ENCODE peak calls at places on chromosomes 6 and 20, in five cellular contexts. I is breast epithelium; E is CD8-positive, alpha-beta T cell; N is neural crest cell; V is prostate gland. S is an unnamed sample.

GRCh38 chr6:56860466-56860865 is 94.4 kb upstream of the BEND6 start:
- DNase-seq in I (no peak), E (no peak), N (no peak), V (no peak), S (no peak)

GRCh38 chr20:25054133-25054820 is 3.7 kb downstream of the ACSS1 start:
- DNase-seq in I (no peak), E (no peak), N (no peak), V (no peak), S (no peak)

GRCh38 chr6:7538484-7538883 is 3.0 kb upstream of the DSP start:
- DNase-seq in I (no peak), E (no peak), N (no peak), V (no peak), S (no peak)

GRCh38 chr6:108671175-108671574 is 110.5 kb downstream of the FOXO3 start:
- DNase-seq in I (no peak), E (no peak), N (no peak), V (no peak), S (no peak)

GRCh38 chr6:75201901-75202672 is 3.8 kb downstream of the COL12A1 start:
- DNase-seq in I (no peak), E (no peak), N (peak), V (no peak), S (peak)

GRCh38 chr20:5297280-5298004 is 19.3 kb downstream of the PROKR2 start:
- DNase-seq in I (no peak), E (no peak), N (no peak), V (no peak), S (no peak)

GRCh38 chr6:116157391-116157790 is 31.5 kb upstream of the COL10A1 start:
- DNase-seq in I (no peak), E (no peak), N (no peak), V (no peak), S (no peak)

GRCh38 chr6:151702851-151703629 is 104.4 kb upstream of the ESR1 start:
- DNase-seq in I (no peak), E (no peak), N (no peak), V (no peak), S (no peak)

GRCh38 chr6:10883312-10884244 is 1.7 kb upstream of the GCM2 start:
- DNase-seq in I (no peak), E (no peak), N (no peak), V (no peak), S (no peak)

GRCh38 chr20:4074877-4075455 is 59.6 kb upstream of the RNF24 start:
- DNase-seq in I (no peak), E (no peak), N (no peak), V (no peak), S (no peak)

GRCh38 chr6:168078199-168078942 is 641 bp downstream of the FRMD1 start:
- DNase-seq in I (no peak), E (no peak), N (no peak), V (no peak), S (no peak)

GRCh38 chr20:9286501-9286900 is 217.6 kb downstream of the PLCB4 start:
- DNase-seq in I (no peak), E (no peak), N (no peak), V (no peak), S (no peak)

GRCh38 chr6:141347906-141348492 is 784.7 kb upstream of the GJE1 start:
- DNase-seq in I (no peak), E (no peak), N (no peak), V (no peak), S (no peak)

GRCh38 chr6:31749301-31750036 is 9.7 kb downstream of the MSH5 start:
- DNase-seq in I (no peak), E (no peak), N (no peak), V (no peak), S (no peak)

GRCh38 chr6:87722831-87723726 is 21.0 kb upstream of the AKIRIN2 start:
- DNase-seq in I (peak), E (no peak), N (no peak), V (peak), S (no peak)

GRCh38 chr6:64737418-64737817 is 969.6 kb downstream of the EYS start:
- DNase-seq in I (no peak), E (no peak), N (no peak), V (no peak), S (no peak)

GRCh38 chr20:8527998-8528397 is 395.9 kb downstream of the PLCB1 start:
- DNase-seq in I (no peak), E (no peak), N (no peak), V (no peak), S (no peak)

GRCh38 chr20:62476074-62476838 is 461 bp upstream of the GATA5 start:
- DNase-seq in I (no peak), E (no peak), N (no peak), V (no peak), S (no peak)

GRCh38 chr6:26028212-26028752 is 58.9 kb upstream of the HFE start:
- DNase-seq in I (no peak), E (no peak), N (no peak), V (no peak), S (no peak)

GRCh38 chr20:25361287-25361683 is 29.4 kb downstream of the ABHD12 start:
- DNase-seq in I (no peak), E (no peak), N (no peak), V (no peak), S (no peak)

GRCh38 chr6:127790571-127790970 is 110.3 kb downstream of the THEMIS start:
- DNase-seq in I (no peak), E (no peak), N (no peak), V (no peak), S (no peak)

GRCh38 chr20:38214256-38214870 is 46.2 kb downstream of the KIAA1755 start:
- DNase-seq in I (no peak), E (no peak), N (no peak), V (no peak), S (no peak)

GRCh38 chr6:20916081-20916480 is 381.8 kb downstream of the CDKAL1 start:
- DNase-seq in I (no peak), E (no peak), N (no peak), V (no peak), S (no peak)

GRCh38 chr6:160041608-160042007 is 72.7 kb downstream of the IGF2R start:
- DNase-seq in I (peak), E (no peak), N (no peak), V (peak), S (no peak)

GRCh38 chr20:11766961-11767360 is 150.7 kb upstream of the BTBD3 start:
- DNase-seq in I (no peak), E (no peak), N (no peak), V (no peak), S (no peak)

GRCh38 chr6:39182604-39183003 is 46.7 kb downstream of the KCNK5 start:
- DNase-seq in I (no peak), E (no peak), N (no peak), V (no peak), S (no peak)

GRCh38 chr6:109893606-109894005 is 84.5 kb upstream of the GPR6 start:
- DNase-seq in I (no peak), E (no peak), N (no peak), V (no peak), S (no peak)

GRCh38 chr6:133568970-133569889 is 319.7 kb upstream of the TCF21 start:
- DNase-seq in I (no peak), E (no peak), N (no peak), V (no peak), S (peak)

GRCh38 chr6:110826236-110827129 is 11.2 kb upstream of the CDK19 start:
- DNase-seq in I (no peak), E (no peak), N (no peak), V (no peak), S (no peak)

GRCh38 chr6:89385156-89385667 is 26.9 kb downstream of the RRAGD start:
- DNase-seq in I (no peak), E (no peak), N (no peak), V (peak), S (no peak)

GRCh38 chr20:41098703-41099250 is 38.6 kb upstream of the PLCG1 start:
- DNase-seq in I (no peak), E (no peak), N (no peak), V (no peak), S (no peak)

GRCh38 chr6:37491161-37491829 is 8.4 kb downstream of the CCDC167 start:
- DNase-seq in I (no peak), E (no peak), N (no peak), V (peak), S (no peak)

DNA sequence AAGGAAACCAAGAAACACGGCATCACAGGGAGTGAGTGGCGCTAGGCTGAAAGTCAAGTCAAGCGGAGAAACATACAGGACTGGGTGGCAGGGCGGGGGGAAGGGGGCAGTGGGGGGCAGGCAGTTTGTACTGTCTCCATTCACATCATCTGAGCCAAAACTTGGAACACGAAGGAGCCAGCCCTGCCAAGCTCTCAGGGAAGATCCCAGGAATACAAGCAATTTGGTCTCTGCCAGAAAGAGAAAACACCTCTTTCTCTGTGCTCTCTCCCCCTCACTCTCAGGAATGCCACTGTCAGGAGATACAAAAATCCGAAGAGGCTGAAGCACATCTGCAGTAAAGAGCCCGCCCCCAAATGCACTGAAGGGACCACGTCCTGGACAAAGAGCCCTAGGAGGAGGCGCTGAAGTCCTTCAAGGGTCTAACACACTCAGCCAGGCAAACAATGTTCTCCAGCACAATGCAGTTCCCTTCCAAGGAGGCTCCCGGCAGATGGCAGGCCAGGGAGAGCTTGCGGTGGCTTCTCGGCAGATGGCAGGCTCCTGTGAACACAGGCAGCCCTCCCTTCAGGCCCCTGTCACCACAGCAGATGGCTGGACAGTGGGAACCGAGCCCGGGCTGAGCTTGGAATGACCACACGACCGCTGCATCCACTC is 90.0 kb downstream of the ATP9A start:
- DNase-seq in I (peak), E (no peak), N (peak), V (peak), S (no peak)
- TF ChIP-seq CTCF in I (no peak), E (no peak), N (no peak), V (peak), S (no peak)

GRCh38 chr6:79833806-79834205 is 113.5 kb downstream of the ELOVL4 start:
- DNase-seq in I (no peak), E (no peak), N (no peak), V (no peak), S (no peak)
- TF ChIP-seq CTCF in I (no peak), E (no peak), N (no peak), V (no peak), S (no peak)

DNA sequence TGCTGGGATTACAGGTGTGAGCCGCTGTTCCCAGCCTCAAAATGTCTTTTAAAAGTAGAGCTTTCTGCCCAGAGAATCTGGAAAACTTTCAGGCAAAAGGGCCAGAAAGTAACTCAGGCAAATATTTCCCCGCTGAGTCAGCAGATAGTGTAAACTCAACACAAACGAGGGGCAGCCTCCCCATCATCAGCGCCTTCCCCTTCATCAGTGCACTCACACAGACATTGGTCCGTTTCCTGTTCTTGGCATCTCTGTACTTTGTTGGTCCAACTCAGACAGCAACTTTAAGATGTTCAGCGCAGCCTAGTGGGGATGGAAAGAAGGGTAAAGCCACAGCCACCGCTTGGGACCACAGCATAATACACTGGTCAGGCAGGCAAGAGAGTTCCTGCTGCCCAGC is 69.5 kb downstream of the CSE1L start:
- DNase-seq in I (no peak), E (no peak), N (no peak), V (no peak), S (no peak)
- TF ChIP-seq CTCF in I (no peak), E (no peak), N (no peak), V (no peak), S (no peak)

GRCh38 chr20:44745122-44745521 is 543 bp upstream of the KCNK15 start:
- DNase-seq in I (no peak), E (no peak), N (no peak), V (no peak), S (no peak)

GRCh38 chr20:44743916-44744655 is 1.6 kb upstream of the KCNK15 start:
- DNase-seq in I (no peak), E (no peak), N (no peak), V (no peak), S (no peak)

GRCh38 chr20:44747166-44748004 is 1.7 kb downstream of the KCNK15 start:
- DNase-seq in I (peak), E (peak), N (peak), V (peak), S (no peak)

GRCh38 chr20:44746367-44747165 is 901 bp downstream of the KCNK15 start:
- DNase-seq in I (no peak), E (no peak), N (no peak), V (no peak), S (no peak)

GRCh38 chr20:44745560-44746366 is at the start of gene KCNK15:
- DNase-seq in I (peak), E (no peak), N (peak), V (no peak), S (peak)
- TF ChIP-seq CTCF in I (no peak), E (no peak), N (no peak), V (peak), S (no peak)